ENCODE peak calls at places on chromosome 3, in seven cellular contexts. One of them, this sample, is unnamed.

GRCh38 chr3:119469378-119470189 is 821 bp downstream of the POGLUT1 start:
- DNase-seq in AG10803: peak; percentile 12
- DNase-seq in GM23338: no peak
- DNase-seq in thoracic aorta: no peak
- DNase-seq in bronchial epithelial cell: peak; percentile 26
- DNase-seq in mucosa of descending colon: no peak
- DNase-seq in esophagus muscularis mucosa: no peak
- DNase-seq in this sample: peak; percentile 36

GRCh38 chr3:35448121-35448520 is 191.2 kb upstream of the ARPP21 start:
- DNase-seq in AG10803: no peak
- DNase-seq in GM23338: no peak
- DNase-seq in thoracic aorta: no peak
- DNase-seq in bronchial epithelial cell: no peak
- DNase-seq in mucosa of descending colon: no peak
- DNase-seq in esophagus muscularis mucosa: no peak
- DNase-seq in this sample: no peak

GRCh38 chr3:32685604-32686185 is 707 bp downstream of the CNOT10 start:
- DNase-seq in AG10803: peak; percentile 13
- DNase-seq in GM23338: no peak
- DNase-seq in thoracic aorta: no peak
- DNase-seq in bronchial epithelial cell: peak; percentile 18
- DNase-seq in mucosa of descending colon: peak; percentile 26
- DNase-seq in esophagus muscularis mucosa: no peak
- DNase-seq in this sample: no peak

GRCh38 chr3:16069149-16069922 is 105.1 kb upstream of the GALNT15 start:
- DNase-seq in AG10803: peak; percentile 93
- DNase-seq in GM23338: no peak
- DNase-seq in thoracic aorta: no peak
- DNase-seq in bronchial epithelial cell: peak; percentile 88
- DNase-seq in mucosa of descending colon: no peak
- DNase-seq in esophagus muscularis mucosa: no peak
- DNase-seq in this sample: no peak

GRCh38 chr3:177934001-177934891 is 602.0 kb upstream of the KCNMB2 start:
- DNase-seq in AG10803: peak; percentile 99
- DNase-seq in GM23338: peak; percentile 6
- DNase-seq in thoracic aorta: no peak
- DNase-seq in bronchial epithelial cell: no peak
- DNase-seq in mucosa of descending colon: no peak
- DNase-seq in esophagus muscularis mucosa: no peak
- DNase-seq in this sample: no peak

GRCh38 chr3:127698264-127699097 is 25.7 kb downstream of the ABTB1 start:
- DNase-seq in AG10803: no peak
- DNase-seq in GM23338: no peak
- DNase-seq in thoracic aorta: no peak
- DNase-seq in bronchial epithelial cell: no peak
- DNase-seq in mucosa of descending colon: peak; percentile 21
- DNase-seq in esophagus muscularis mucosa: no peak
- DNase-seq in this sample: no peak

GRCh38 chr3:1883489-1883888 is 215.2 kb upstream of the CNTN4 start:
- DNase-seq in AG10803: no peak
- DNase-seq in GM23338: no peak
- DNase-seq in thoracic aorta: no peak
- DNase-seq in bronchial epithelial cell: no peak
- DNase-seq in mucosa of descending colon: no peak
- DNase-seq in esophagus muscularis mucosa: no peak
- DNase-seq in this sample: no peak

GRCh38 chr3:72924055-72924454 is 36.2 kb downstream of the GXYLT2 start:
- DNase-seq in AG10803: no peak
- DNase-seq in GM23338: peak; percentile 43
- DNase-seq in thoracic aorta: no peak
- DNase-seq in bronchial epithelial cell: no peak
- DNase-seq in mucosa of descending colon: no peak
- DNase-seq in esophagus muscularis mucosa: no peak
- DNase-seq in this sample: peak; percentile 23

GRCh38 chr3:36166477-36166876 is 213.8 kb upstream of the STAC start:
- DNase-seq in AG10803: peak; percentile 73
- DNase-seq in GM23338: no peak
- DNase-seq in thoracic aorta: no peak
- DNase-seq in bronchial epithelial cell: peak; percentile 96
- DNase-seq in mucosa of descending colon: no peak
- DNase-seq in esophagus muscularis mucosa: no peak
- DNase-seq in this sample: no peak

GRCh38 chr3:184710870-184711365 is 946 bp downstream of the MAGEF1 start:
- DNase-seq in AG10803: no peak
- DNase-seq in GM23338: no peak
- DNase-seq in thoracic aorta: no peak
- DNase-seq in bronchial epithelial cell: no peak
- DNase-seq in mucosa of descending colon: peak; percentile 36
- DNase-seq in esophagus muscularis mucosa: no peak
- DNase-seq in this sample: no peak

GRCh38 chr3:128556949-128557348 is 63.9 kb upstream of the GATA2 start:
- DNase-seq in AG10803: no peak
- DNase-seq in GM23338: no peak
- DNase-seq in thoracic aorta: no peak
- DNase-seq in bronchial epithelial cell: no peak
- DNase-seq in mucosa of descending colon: no peak
- DNase-seq in esophagus muscularis mucosa: no peak
- DNase-seq in this sample: no peak

GRCh38 chr3:3170998-3171397 is 8.5 kb downstream of the CRBN start:
- DNase-seq in AG10803: peak; percentile 37
- DNase-seq in GM23338: peak; percentile 48
- DNase-seq in thoracic aorta: no peak
- DNase-seq in bronchial epithelial cell: peak; percentile 53
- DNase-seq in mucosa of descending colon: no peak
- DNase-seq in esophagus muscularis mucosa: no peak
- DNase-seq in this sample: peak; percentile 61

GRCh38 chr3:195859061-195859845 is 47.5 kb upstream of the MUC4 start:
- DNase-seq in AG10803: peak; percentile 50
- DNase-seq in GM23338: peak; percentile 89
- DNase-seq in thoracic aorta: peak; percentile 32
- DNase-seq in bronchial epithelial cell: peak; percentile 56
- DNase-seq in mucosa of descending colon: peak; percentile 77
- DNase-seq in esophagus muscularis mucosa: peak; percentile 96
- DNase-seq in this sample: peak; percentile 33

GRCh38 chr3:192444096-192444790 is 283.1 kb downstream of the FGF12 start:
- DNase-seq in AG10803: peak; percentile 55
- DNase-seq in GM23338: peak; percentile 74
- DNase-seq in thoracic aorta: no peak
- DNase-seq in bronchial epithelial cell: peak; percentile 51
- DNase-seq in mucosa of descending colon: peak; percentile 59
- DNase-seq in esophagus muscularis mucosa: no peak
- DNase-seq in this sample: peak; percentile 26

GRCh38 chr3:105387122-105387751 is 20.5 kb downstream of the ALCAM start:
- DNase-seq in AG10803: peak; percentile 70
- DNase-seq in GM23338: no peak
- DNase-seq in thoracic aorta: no peak
- DNase-seq in bronchial epithelial cell: peak; percentile 98
- DNase-seq in mucosa of descending colon: no peak
- DNase-seq in esophagus muscularis mucosa: no peak
- DNase-seq in this sample: no peak

GRCh38 chr3:118909751-118910150 is 124.9 kb downstream of the IGSF11 start:
- DNase-seq in AG10803: no peak
- DNase-seq in GM23338: no peak
- DNase-seq in thoracic aorta: no peak
- DNase-seq in bronchial epithelial cell: peak; percentile 82
- DNase-seq in mucosa of descending colon: no peak
- DNase-seq in esophagus muscularis mucosa: no peak
- DNase-seq in this sample: no peak

GRCh38 chr3:195441476-195441970 is 1.3 kb downstream of the ACAP2 start:
- DNase-seq in AG10803: peak; percentile 19
- DNase-seq in GM23338: no peak
- DNase-seq in thoracic aorta: no peak
- DNase-seq in bronchial epithelial cell: no peak
- DNase-seq in mucosa of descending colon: no peak
- DNase-seq in esophagus muscularis mucosa: no peak
- DNase-seq in this sample: no peak

DNA sequence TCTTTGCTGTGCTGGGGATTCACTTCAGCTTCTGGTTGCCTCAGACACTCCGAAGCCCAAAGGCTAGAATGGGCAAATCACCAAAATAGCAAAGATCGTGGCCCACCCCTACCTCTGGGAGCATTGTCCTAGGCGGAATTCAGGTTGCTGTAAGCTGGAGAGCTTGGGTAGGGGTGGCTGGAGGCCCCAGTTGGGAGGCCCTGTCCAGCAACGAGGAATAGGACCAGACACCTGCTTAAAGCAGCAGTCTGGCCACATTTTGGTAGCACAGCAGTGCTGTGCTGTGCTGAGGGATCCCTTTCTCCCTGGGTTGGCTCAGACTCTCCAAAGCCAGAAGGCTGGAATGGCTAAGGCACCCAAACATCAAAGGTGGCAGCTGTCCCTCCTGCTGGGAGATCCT is 99.3 kb downstream of the CLDN1 start:
- DNase-seq in AG10803: no peak
- DNase-seq in GM23338: no peak
- DNase-seq in thoracic aorta: no peak
- DNase-seq in bronchial epithelial cell: no peak
- DNase-seq in mucosa of descending colon: no peak
- DNase-seq in esophagus muscularis mucosa: no peak
- DNase-seq in this sample: no peak
- H3K4me3 ChIP-seq in AG10803: no peak overlapping the region
- H3K4me3 ChIP-seq in GM23338: no peak overlapping the region
- H3K4me3 ChIP-seq in thoracic aorta: no peak overlapping the region
- H3K4me3 ChIP-seq in bronchial epithelial cell: no peak overlapping the region
- H3K4me3 ChIP-seq in mucosa of descending colon: no peak overlapping the region
- H3K4me3 ChIP-seq in esophagus muscularis mucosa: no peak overlapping the region
- H3K4me3 ChIP-seq in this sample: no peak overlapping the region

GRCh38 chr3:9769012-9769411 is 735 bp downstream of the CAMK1 start:
- DNase-seq in AG10803: no peak
- DNase-seq in GM23338: no peak
- DNase-seq in thoracic aorta: no peak
- DNase-seq in bronchial epithelial cell: no peak
- DNase-seq in mucosa of descending colon: no peak
- DNase-seq in esophagus muscularis mucosa: no peak
- DNase-seq in this sample: no peak

GRCh38 chr3:9767418-9767817 is 2.3 kb downstream of the CAMK1 start:
- DNase-seq in AG10803: no peak
- DNase-seq in GM23338: no peak
- DNase-seq in thoracic aorta: no peak
- DNase-seq in bronchial epithelial cell: no peak
- DNase-seq in mucosa of descending colon: no peak
- DNase-seq in esophagus muscularis mucosa: no peak
- DNase-seq in this sample: no peak

GRCh38 chr3:9768376-9768775 is 1.4 kb downstream of the CAMK1 start:
- DNase-seq in AG10803: no peak
- DNase-seq in GM23338: no peak
- DNase-seq in thoracic aorta: no peak
- DNase-seq in bronchial epithelial cell: no peak
- DNase-seq in mucosa of descending colon: no peak
- DNase-seq in esophagus muscularis mucosa: no peak
- DNase-seq in this sample: no peak

GRCh38 chr3:9769426-9770275 is at the start of gene CAMK1:
- DNase-seq in AG10803: peak; percentile 69
- DNase-seq in GM23338: peak; percentile 86
- DNase-seq in thoracic aorta: no peak
- DNase-seq in bronchial epithelial cell: no peak
- DNase-seq in mucosa of descending colon: peak; percentile 88
- DNase-seq in esophagus muscularis mucosa: no peak
- DNase-seq in this sample: no peak

GRCh38 chr3:9770276-9770812 is 597 bp upstream of the CAMK1 start:
- DNase-seq in AG10803: peak; percentile 26
- DNase-seq in GM23338: peak; percentile 38
- DNase-seq in thoracic aorta: peak; percentile 50
- DNase-seq in bronchial epithelial cell: no peak
- DNase-seq in mucosa of descending colon: peak; percentile 87
- DNase-seq in esophagus muscularis mucosa: peak; percentile 97
- DNase-seq in this sample: no peak
- H3K4me3 ChIP-seq in AG10803: peak overlapping the region; percentile 79
- H3K4me3 ChIP-seq in GM23338: peak overlapping the region; percentile 68
- H3K4me3 ChIP-seq in thoracic aorta: peak overlapping the region; percentile 89
- H3K4me3 ChIP-seq in bronchial epithelial cell: peak overlapping the region; percentile 59
- H3K4me3 ChIP-seq in mucosa of descending colon: peak overlapping the region; percentile 34
- H3K4me3 ChIP-seq in esophagus muscularis mucosa: peak overlapping the region; percentile 77
- H3K4me3 ChIP-seq in this sample: no peak overlapping the region

GRCh38 chr3:156817931-156818765 is 8.0 kb upstream of the LEKR1 start:
- DNase-seq in AG10803: no peak
- DNase-seq in GM23338: no peak
- DNase-seq in thoracic aorta: no peak
- DNase-seq in bronchial epithelial cell: peak; percentile 59
- DNase-seq in mucosa of descending colon: no peak
- DNase-seq in esophagus muscularis mucosa: no peak
- DNase-seq in this sample: no peak

GRCh38 chr3:156814295-156814694 is 11.9 kb upstream of the LEKR1 start:
- DNase-seq in AG10803: no peak
- DNase-seq in GM23338: no peak
- DNase-seq in thoracic aorta: no peak
- DNase-seq in bronchial epithelial cell: peak; percentile 87
- DNase-seq in mucosa of descending colon: no peak
- DNase-seq in esophagus muscularis mucosa: no peak
- DNase-seq in this sample: no peak

GRCh38 chr3:156818890-156819289 is 7.3 kb upstream of the LEKR1 start:
- DNase-seq in AG10803: peak; percentile 93
- DNase-seq in GM23338: no peak
- DNase-seq in thoracic aorta: no peak
- DNase-seq in bronchial epithelial cell: peak; percentile 96
- DNase-seq in mucosa of descending colon: no peak
- DNase-seq in esophagus muscularis mucosa: no peak
- DNase-seq in this sample: no peak

GRCh38 chr3:156816794-156817741 is 9.1 kb upstream of the LEKR1 start:
- DNase-seq in AG10803: peak; percentile 93
- DNase-seq in GM23338: peak; percentile 93
- DNase-seq in thoracic aorta: peak; percentile 33
- DNase-seq in bronchial epithelial cell: peak; percentile 68
- DNase-seq in mucosa of descending colon: peak; percentile 93
- DNase-seq in esophagus muscularis mucosa: no peak
- DNase-seq in this sample: peak; percentile 25

GRCh38 chr3:156816091-156816793 is 9.9 kb upstream of the LEKR1 start:
- DNase-seq in AG10803: peak; percentile 82
- DNase-seq in GM23338: peak; percentile 49
- DNase-seq in thoracic aorta: no peak
- DNase-seq in bronchial epithelial cell: no peak
- DNase-seq in mucosa of descending colon: peak; percentile 69
- DNase-seq in esophagus muscularis mucosa: no peak
- DNase-seq in this sample: no peak
- H3K4me3 ChIP-seq in AG10803: peak overlapping the region; percentile 48
- H3K4me3 ChIP-seq in GM23338: peak overlapping the region; percentile 51
- H3K4me3 ChIP-seq in thoracic aorta: peak overlapping the region; percentile 73
- H3K4me3 ChIP-seq in bronchial epithelial cell: peak overlapping the region; percentile 45
- H3K4me3 ChIP-seq in mucosa of descending colon: peak overlapping the region; percentile 26
- H3K4me3 ChIP-seq in esophagus muscularis mucosa: peak overlapping the region; percentile 59
- H3K4me3 ChIP-seq in this sample: no peak overlapping the region

GRCh38 chr3:141083226-141083625 is 32.1 kb downstream of the SPSB4 start:
- DNase-seq in AG10803: no peak
- DNase-seq in GM23338: no peak
- DNase-seq in thoracic aorta: no peak
- DNase-seq in bronchial epithelial cell: no peak
- DNase-seq in mucosa of descending colon: no peak
- DNase-seq in esophagus muscularis mucosa: no peak
- DNase-seq in this sample: no peak

GRCh38 chr3:141086188-141086587 is 35.0 kb downstream of the SPSB4 start:
- DNase-seq in AG10803: no peak
- DNase-seq in GM23338: no peak
- DNase-seq in thoracic aorta: no peak
- DNase-seq in bronchial epithelial cell: no peak
- DNase-seq in mucosa of descending colon: no peak
- DNase-seq in esophagus muscularis mucosa: no peak
- DNase-seq in this sample: no peak

GRCh38 chr3:141082064-141082463 is 30.9 kb downstream of the SPSB4 start:
- DNase-seq in AG10803: no peak
- DNase-seq in GM23338: no peak
- DNase-seq in thoracic aorta: no peak
- DNase-seq in bronchial epithelial cell: no peak
- DNase-seq in mucosa of descending colon: no peak
- DNase-seq in esophagus muscularis mucosa: no peak
- DNase-seq in this sample: no peak

GRCh38 chr3:141085331-141086047 is 34.3 kb downstream of the SPSB4 start:
- DNase-seq in AG10803: no peak
- DNase-seq in GM23338: no peak
- DNase-seq in thoracic aorta: no peak
- DNase-seq in bronchial epithelial cell: no peak
- DNase-seq in mucosa of descending colon: no peak
- DNase-seq in esophagus muscularis mucosa: no peak
- DNase-seq in this sample: no peak

GRCh38 chr3:141083831-141084624 is 32.9 kb downstream of the SPSB4 start:
- DNase-seq in AG10803: no peak
- DNase-seq in GM23338: no peak
- DNase-seq in thoracic aorta: no peak
- DNase-seq in bronchial epithelial cell: no peak
- DNase-seq in mucosa of descending colon: no peak
- DNase-seq in esophagus muscularis mucosa: no peak
- DNase-seq in this sample: no peak
- H3K4me3 ChIP-seq in AG10803: no peak overlapping the region
- H3K4me3 ChIP-seq in GM23338: no peak overlapping the region
- H3K4me3 ChIP-seq in thoracic aorta: no peak overlapping the region
- H3K4me3 ChIP-seq in bronchial epithelial cell: no peak overlapping the region
- H3K4me3 ChIP-seq in mucosa of descending colon: no peak overlapping the region
- H3K4me3 ChIP-seq in esophagus muscularis mucosa: no peak overlapping the region
- H3K4me3 ChIP-seq in this sample: no peak overlapping the region

This sample was measured in Jurkat, Clone E6-1.